ENCODE peak calls at places on chromosomes 12 and 14, in six cellular contexts. A is non-pigmented ciliary epithelial cell; Q is neuronal stem cell; I is NCI-H1092; J is left colon; F is activated CD4-positive, alpha-beta T cell treated with anti-CD3 and anti-CD28 coated beads, Interleukin-2, amount 50 U/mL, for 48 hours. E is an unnamed sample.

GRCh38 chr14:94699831-94700230 is 70.1 kb downstream of the GSC start:
- DNase-seq in A (no peak), Q (no peak), I (no peak), J (no peak), F (no peak), E (no peak)

GRCh38 chr14:74475678-74476077 is 17.4 kb downstream of the NPC2 start:
- DNase-seq in A (peak), Q (no peak), I (no peak), J (no peak), F (no peak), E (no peak)

GRCh38 chr14:64074961-64075619 is 219.1 kb downstream of the ESR2 start:
- DNase-seq in A (no peak), Q (no peak), I (no peak), J (no peak), F (no peak), E (no peak)

GRCh38 chr12:26121841-26122680 is 2.8 kb downstream of the BHLHE41 start:
- DNase-seq in A (no peak), Q (no peak), I (no peak), J (no peak), F (peak), E (peak)

GRCh38 chr14:89855961-89856360 is 98.6 kb downstream of the EFCAB11 start:
- DNase-seq in A (peak), Q (no peak), I (no peak), J (no peak), F (no peak), E (no peak)

GRCh38 chr12:131863711-131864396 is 30.6 kb upstream of the ULK1 start:
- DNase-seq in A (no peak), Q (no peak), I (no peak), J (no peak), F (no peak), E (no peak)

GRCh38 chr12:124240493-124240892 is 54.4 kb upstream of the RFLNA start:
- DNase-seq in A (no peak), Q (no peak), I (no peak), J (peak), F (no peak), E (no peak)

GRCh38 chr12:27915536-27915935 is 57.0 kb downstream of the PTHLH start:
- DNase-seq in A (no peak), Q (no peak), I (no peak), J (no peak), F (no peak), E (no peak)

GRCh38 chr12:58051378-58051777 is 110.0 kb downstream of the ATP23 start:
- DNase-seq in A (no peak), Q (no peak), I (no peak), J (no peak), F (no peak), E (no peak)

E was measured in mucosa of descending colon.